ENCODE peak calls at places on chromosomes 11 and 22, in seven cellular contexts. K is ACHN, F is T-helper 2 cell, Q is ovary, M is neuronal stem cell, R is H7, E is RWPE1. Y is an unnamed sample.

GRCh38 chr22:33919591-33920501 is at the start of gene LARGE1:
- DNase-seq in K (peak), F (no peak), E (no peak), M (peak), Q (peak), R (peak), Y (peak)

GRCh38 chr11:12007769-12008737 is at the start of gene DKK3:
- DNase-seq in F (peak), Q (no peak), R (peak), K (no peak), E (peak), M (peak), Y (peak)

GRCh38 chr11:95911369-95911759 is 12.5 kb downstream of the MTMR2 start:
- DNase-seq in M (no peak), E (no peak), F (no peak), K (no peak), R (no peak), Q (no peak), Y (no peak)

GRCh38 chr22:50143096-50143495 is 27.4 kb upstream of the PANX2 start:
- DNase-seq in F (no peak), K (no peak), M (no peak), Q (no peak), E (no peak), R (peak), Y (no peak)

GRCh38 chr22:38230108-38230825 is 28.5 kb downstream of the MAFF start:
- DNase-seq in F (peak), E (no peak), M (no peak), Q (no peak), K (peak), R (peak), Y (peak)

GRCh38 chr11:69950120-69950519 is 128.0 kb upstream of the ANO1 start:
- DNase-seq in M (no peak), F (no peak), Q (no peak), R (peak), K (no peak), E (peak), Y (no peak)

GRCh38 chr11:69644071-69644961 is 3.4 kb downstream of the CCND1 start:
- DNase-seq in F (no peak), Q (peak), M (no peak), K (no peak), R (peak), E (no peak), Y (peak)

GRCh38 chr11:126348806-126349582 is 6.5 kb upstream of the ST3GAL4 start:
- DNase-seq in R (no peak), M (no peak), E (no peak), Q (peak), F (no peak), K (no peak), Y (no peak)

GRCh38 chr11:73463359-73463758 is 87.2 kb downstream of the RELT start:
- DNase-seq in K (no peak), R (no peak), M (no peak), Q (no peak), F (no peak), E (peak), Y (no peak)

GRCh38 chr11:45918331-45918941 is 759 bp upstream of the PEX16 start:
- DNase-seq in E (peak), R (peak), F (peak), Q (peak), M (peak), K (peak), Y (peak)

GRCh38 chr11:67563354-67564114 is 20.1 kb upstream of the GSTP1 start:
- DNase-seq in R (no peak), Q (peak), K (peak), E (peak), F (no peak), M (no peak), Y (peak)

GRCh38 chr11:7882860-7883259 is 48.2 kb downstream of the OR10A6 start:
- DNase-seq in E (no peak), R (no peak), F (no peak), Q (no peak), K (no peak), M (no peak), Y (no peak)

GRCh38 chr11:12841946-12842630 is 167.0 kb upstream of the RASSF10 start:
- DNase-seq in F (no peak), M (no peak), R (no peak), Q (peak), E (peak), K (no peak), Y (no peak)

GRCh38 chr11:56670984-56671383 is 7.5 kb downstream of the OR5AR1 start:
- DNase-seq in Q (no peak), R (no peak), M (no peak), E (no peak), F (no peak), K (no peak), Y (no peak)

GRCh38 chr11:47553417-47553746 is 450 bp upstream of the CELF1 start:
- DNase-seq in Q (no peak), E (no peak), M (no peak), K (no peak), F (no peak), R (no peak), Y (no peak)

GRCh38 chr11:67572747-67573419 is 10.7 kb upstream of the GSTP1 start:
- DNase-seq in M (no peak), R (peak), Q (peak), F (no peak), E (no peak), K (peak), Y (peak)

GRCh38 chr11:128741511-128741910 is 47.6 kb downstream of the FLI1 start:
- DNase-seq in M (no peak), F (no peak), R (no peak), K (no peak), E (no peak), Q (no peak), Y (no peak)

GRCh38 chr11:35082322-35083180 is 56.4 kb upstream of the CD44 start:
- DNase-seq in R (peak), E (peak), F (peak), Q (peak), K (peak), M (no peak), Y (peak)

GRCh38 chr11:33868646-33869461 is 23.0 kb downstream of the LMO2 start:
- DNase-seq in R (peak), M (no peak), Q (no peak), F (no peak), E (no peak), K (no peak), Y (peak)

Y was measured in heart left ventricle.